ENCODE peak calls at places on chromosomes 13 and 19, in eight cellular contexts. L, D, U, A, W, K, B and R are unnamed samples.

GRCh38 chr19:51503428-51503827 is 1.8 kb upstream of the SIGLEC12 start:
- DNase-seq in L (no peak), D (no peak), U (no peak), A (no peak), W (peak; percentile 50), K (no peak), B (no peak), R (no peak)

GRCh38 chr19:6172074-6172863 is 36.8 kb downstream of the ACSBG2 start:
- DNase-seq in L (peak; percentile 7), D (no peak), U (no peak), A (no peak), W (no peak), K (no peak), B (no peak), R (no peak)

GRCh38 chr19:15396436-15396835 is 16.8 kb upstream of the AKAP8 start:
- DNase-seq in L (no peak), D (no peak), U (no peak), A (no peak), W (no peak), K (no peak), B (no peak), R (no peak)

GRCh38 chr19:5850743-5851293 is 431 bp downstream of the FUT3 start:
- DNase-seq in L (peak; percentile 55), D (no peak), U (peak; percentile 75), A (no peak), W (no peak), K (no peak), B (no peak), R (peak; percentile 29)

GRCh38 chr19:57363734-57364181 is 407 bp downstream of the TRAPPC2B start:
- DNase-seq in L (peak; percentile 16), D (peak; percentile 6), U (peak; percentile 24), A (no peak), W (no peak), K (no peak), B (no peak), R (peak; percentile 20)

GRCh38 chr19:2428027-2428690 is 773 bp upstream of the TIMM13 start:
- DNase-seq in L (peak; percentile 42), D (no peak), U (peak; percentile 69), A (no peak), W (no peak), K (no peak), B (no peak), R (no peak)

GRCh38 chr19:39070888-39071287 is 13.3 kb upstream of the ACP7 start:
- DNase-seq in L (peak; percentile 34), D (no peak), U (peak; percentile 36), A (no peak), W (no peak), K (no peak), B (no peak), R (no peak)

GRCh38 chr19:38304866-38305429 is 897 bp downstream of the C19orf33 start:
- DNase-seq in L (no peak), D (no peak), U (no peak), A (no peak), W (no peak), K (no peak), B (no peak), R (peak; percentile 93)

GRCh38 chr19:35142531-35143230 is 374 bp upstream of the FXYD7 start:
- DNase-seq in L (no peak), D (peak; percentile 76), U (peak; percentile 63), A (peak; percentile 75), W (no peak), K (peak; percentile 58), B (no peak), R (peak; percentile 34)

GRCh38 chr13:36954542-36954941 is 34.5 kb upstream of the SMAD9 start:
- DNase-seq in L (no peak), D (no peak), U (no peak), A (no peak), W (no peak), K (no peak), B (no peak), R (no peak)

GRCh38 chr19:10885241-10886169 is 14.2 kb downstream of the CARM1 start:
- DNase-seq in L (no peak), D (no peak), U (peak; percentile 60), A (no peak), W (no peak), K (no peak), B (no peak), R (no peak)

GRCh38 chr19:58325623-58326022 is 1.2 kb upstream of the ZSCAN22 start:
- DNase-seq in L (peak; percentile 57), D (no peak), U (peak; percentile 34), A (no peak), W (no peak), K (no peak), B (no peak), R (no peak)

GRCh38 chr13:37755349-37755748 is 114.2 kb downstream of the TRPC4 start:
- DNase-seq in L (no peak), D (no peak), U (no peak), A (no peak), W (no peak), K (no peak), B (no peak), R (no peak)

GRCh38 chr19:5032101-5032967 is 63.4 kb downstream of the KDM4B start:
- DNase-seq in L (no peak), D (no peak), U (peak; percentile 41), A (no peak), W (no peak), K (no peak), B (no peak), R (no peak)

GRCh38 chr19:50843701-50844221 is 10.4 kb upstream of the KLK15 start:
- DNase-seq in L (no peak), D (no peak), U (no peak), A (no peak), W (no peak), K (no peak), B (no peak), R (no peak)

GRCh38 chr19:47729468-47729798 is 15.9 kb upstream of the NOP53 start:
- DNase-seq in L (peak; percentile 86), D (peak; percentile 74), U (peak; percentile 92), A (peak; percentile 38), W (no peak), K (no peak), B (no peak), R (peak; percentile 93)

GRCh38 chr19:2796659-2797266 is 11.5 kb downstream of the THOP1 start:
- DNase-seq in L (no peak), D (no peak), U (no peak), A (no peak), W (no peak), K (no peak), B (no peak), R (no peak)

GRCh38 chr19:17500447-17501198 is 10.8 kb upstream of the PGLS start:
- DNase-seq in L (no peak), D (no peak), U (no peak), A (no peak), W (no peak), K (no peak), B (no peak), R (no peak)

GRCh38 chr13:48647625-48648024 is 6.1 kb upstream of the CYSLTR2 start:
- DNase-seq in L (no peak), D (peak; percentile 22), U (no peak), A (no peak), W (no peak), K (no peak), B (no peak), R (no peak)